ENCODE peak calls at places on chromosomes 13 and 19, in eight cellular contexts. G is kidney epithelial cell, S is HFF-Myc, N is cardiac fibroblast, R is GM12865, V is OCI-LY7, I is vagina, H is gastrocnemius medialis. L is an unnamed sample.
A peak's percentile ranks its signal among the peaks of the same experiment; 100 is the strongest.

GRCh38 chr19:34676697-34677385 is at the start of gene SCGB2B2:
- DNase-seq in G (no peak), S (peak; percentile 9), N (no peak), R (peak; percentile 80), V (peak; percentile 77), I (no peak), H (no peak), L (peak; percentile 24)

GRCh38 chr19:3868770-3869456 is at the start of gene ZFR2:
- DNase-seq in G (no peak), S (no peak), N (no peak), R (no peak), V (peak; percentile 5), I (no peak), H (no peak), L (no peak)

GRCh38 chr19:29543381-29543780 is 17.6 kb downstream of the VSTM2B start:
- DNase-seq in G (no peak), S (no peak), N (no peak), R (no peak), V (no peak), I (no peak), H (no peak), L (no peak)

GRCh38 chr19:53868091-53868891 is 608 bp downstream of the MYADM start:
- DNase-seq in G (no peak), S (no peak), N (peak; percentile 68), R (no peak), V (no peak), I (peak; percentile 90), H (no peak), L (no peak)

GRCh38 chr13:20121154-20121515 is 39.7 kb downstream of the GJA3 start:
- DNase-seq in G (no peak), S (no peak), N (no peak), R (no peak), V (no peak), I (no peak), H (no peak), L (no peak)

GRCh38 chr13:114104626-114105350 is 27.6 kb downstream of the RASA3 start:
- DNase-seq in G (no peak), S (no peak), N (no peak), R (no peak), V (no peak), I (no peak), H (no peak), L (no peak)

GRCh38 chr19:17511724-17512573 is 500 bp downstream of the PGLS start:
- DNase-seq in G (peak; percentile 35), S (peak; percentile 25), N (peak; percentile 85), R (peak; percentile 96), V (peak; percentile 80), I (peak; percentile 93), H (peak; percentile 80), L (peak; percentile 24)

GRCh38 chr19:54420383-54421168 is 5.3 kb downstream of the TTYH1 start:
- DNase-seq in G (no peak), S (no peak), N (no peak), R (no peak), V (no peak), I (no peak), H (no peak), L (no peak)

GRCh38 chr13:34864650-34865049 is 77.4 kb upstream of the NBEA start:
- DNase-seq in G (no peak), S (no peak), N (no peak), R (no peak), V (no peak), I (no peak), H (no peak), L (no peak)

GRCh38 chr13:84845875-84846619 is 953.2 kb downstream of the SLITRK6 start:
- DNase-seq in G (no peak), S (no peak), N (no peak), R (no peak), V (no peak), I (no peak), H (no peak), L (no peak)

GRCh38 chr19:5217171-5217570 is 123.4 kb downstream of the PTPRS start:
- DNase-seq in G (no peak), S (no peak), N (no peak), R (no peak), V (no peak), I (no peak), H (no peak), L (no peak)

GRCh38 chr13:77789386-77789785 is 91.9 kb downstream of the SLAIN1 start:
- DNase-seq in G (no peak), S (no peak), N (no peak), R (no peak), V (no peak), I (no peak), H (no peak), L (no peak)

GRCh38 chr19:29364224-29364726 is 151.3 kb upstream of the UQCRFS1 start:
- DNase-seq in G (no peak), S (no peak), N (no peak), R (no peak), V (no peak), I (no peak), H (no peak), L (no peak)

GRCh38 chr13:110644892-110645521 is 29.7 kb downstream of the NAXD start:
- DNase-seq in G (peak; percentile 34), S (peak; percentile 24), N (peak; percentile 28), R (peak; percentile 84), V (peak; percentile 64), I (no peak), H (peak; percentile 31), L (peak; percentile 4)
- TF ChIP-seq CTCF in G (peak; percentile 51), S (peak; percentile 33), N (peak; percentile 4), R (peak; percentile 58), V (peak; percentile 66), I (no peak), H (peak; percentile 51), L (peak; percentile 41)

DNA sequence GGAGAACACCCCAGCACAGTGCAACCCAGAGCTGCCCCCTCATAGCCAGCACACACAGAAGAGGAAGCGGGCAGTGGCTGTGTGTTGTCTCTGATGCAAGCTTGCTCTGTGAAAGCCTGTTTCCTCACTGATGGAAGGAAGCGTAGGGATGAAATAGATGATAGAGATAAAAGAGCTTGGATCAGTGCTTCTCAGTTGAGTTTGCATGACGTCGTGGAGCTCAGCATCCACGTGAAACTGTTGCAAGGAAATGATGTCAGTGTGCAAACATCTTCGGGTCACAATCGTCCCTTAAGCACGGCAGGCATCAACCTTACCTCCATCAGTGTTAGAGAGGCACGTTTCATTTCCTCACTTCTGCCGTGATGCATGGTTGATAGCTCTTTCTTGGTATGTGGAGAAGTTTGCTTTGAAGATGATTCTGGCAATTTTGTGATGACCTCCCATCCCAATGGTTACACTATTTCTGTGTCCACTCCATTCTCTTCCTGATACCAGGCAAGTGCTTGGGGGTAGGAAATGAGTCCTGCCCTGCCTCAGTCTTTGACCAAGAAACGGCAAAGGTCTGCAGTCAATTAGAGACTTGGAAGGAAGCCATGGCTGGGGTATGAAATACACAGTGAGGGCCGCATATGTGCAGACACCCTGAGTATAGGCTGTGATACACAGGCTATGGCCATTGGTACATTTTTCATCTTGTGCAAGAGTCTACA is 183.0 kb downstream of the ZNF536 start:
- DNase-seq in G (no peak), S (no peak), N (no peak), R (no peak), V (no peak), I (no peak), H (no peak), L (no peak)
- TF ChIP-seq CTCF in G (no peak), S (no peak), N (no peak), R (no peak), V (no peak), I (no peak), H (no peak), L (no peak)

DNA sequence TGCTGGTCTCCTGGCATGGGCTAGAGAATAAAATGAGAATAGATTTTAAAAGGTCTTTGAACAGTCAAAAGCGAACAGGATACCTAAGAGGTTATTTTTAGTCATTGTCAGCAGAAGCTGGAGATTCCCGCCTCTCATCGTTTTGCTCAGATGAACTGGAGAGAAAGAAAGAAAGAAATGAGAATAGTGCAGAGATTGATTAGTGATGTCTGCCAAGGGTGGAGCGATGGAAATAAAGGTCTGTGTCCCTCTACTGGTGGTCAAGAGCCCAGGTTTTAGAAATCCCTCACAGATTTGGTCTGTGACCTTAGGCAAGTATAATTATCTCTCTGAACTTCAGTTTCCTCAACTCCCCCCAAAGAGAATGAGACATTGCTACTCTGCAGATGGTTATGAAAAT is 5.4 kb downstream of the NCAN start:
- DNase-seq in G (no peak), S (no peak), N (peak; percentile 49), R (peak; percentile 75), V (peak; percentile 57), I (no peak), H (no peak), L (no peak)
- TF ChIP-seq CTCF in G (no peak), S (no peak), N (peak; percentile 7), R (peak; percentile 16), V (peak; percentile 65), I (no peak), H (no peak), L (peak; percentile 4)

DNA sequence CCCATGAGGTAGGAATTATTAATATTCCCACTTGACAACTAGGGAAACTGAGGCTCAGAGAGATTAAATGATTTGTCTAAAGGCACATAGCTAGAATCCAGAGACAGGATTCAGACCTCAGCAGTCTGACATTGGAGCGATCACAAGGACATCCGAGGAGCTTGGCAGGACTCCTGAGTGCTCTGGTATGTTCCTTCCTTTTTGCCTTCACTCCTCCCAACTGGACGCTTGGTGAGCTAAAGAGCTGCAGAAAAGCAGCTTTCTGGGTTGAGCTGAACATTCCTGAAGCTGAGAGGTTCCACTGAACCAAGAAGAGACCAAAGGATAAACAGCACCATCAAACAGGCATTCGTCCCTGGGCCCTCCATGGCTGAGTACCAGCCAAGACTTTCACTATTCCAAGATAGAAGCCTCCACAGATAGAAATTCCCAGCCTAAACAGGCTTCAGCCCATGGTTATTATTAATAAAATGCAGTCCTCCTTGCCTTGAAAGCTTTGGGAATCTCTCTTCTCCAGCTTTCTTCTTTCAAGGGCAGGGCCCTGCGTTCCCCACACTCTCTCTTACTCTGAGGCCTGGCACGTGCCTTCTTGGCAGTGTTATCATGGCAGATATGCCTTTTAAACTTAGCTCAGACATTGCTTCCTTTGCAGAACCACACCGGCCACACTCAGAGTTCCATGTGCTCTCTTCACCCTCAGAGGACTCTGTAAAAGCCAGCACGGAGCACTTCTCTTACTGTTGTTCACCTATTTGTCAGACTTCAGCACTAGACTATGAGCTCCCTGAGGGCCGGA is 97.1 kb downstream of the CYSLTR2 start:
- DNase-seq in G (no peak), S (no peak), N (peak; percentile 49), R (no peak), V (no peak), I (no peak), H (no peak), L (no peak)
- TF ChIP-seq CTCF in G (no peak), S (no peak), N (peak; percentile 23), R (no peak), V (no peak), I (no peak), H (no peak), L (peak; percentile 27)

GRCh38 chr19:9431475-9431874 is 3.9 kb downstream of the ZNF266 start:
- DNase-seq in G (no peak), S (no peak), N (peak; percentile 82), R (no peak), V (peak; percentile 33), I (no peak), H (no peak), L (no peak)
- TF ChIP-seq CTCF in G (peak; percentile 6), S (peak; percentile 30), N (peak; percentile 78), R (peak; percentile 25), V (peak; percentile 74), I (no peak), H (no peak), L (peak; percentile 52)

GRCh38 chr19:19540707-19541515 is 2.8 kb downstream of the CILP2 start:
- DNase-seq in G (no peak), S (no peak), N (peak; percentile 37), R (peak; percentile 75), V (peak; percentile 78), I (no peak), H (no peak), L (no peak)
- TF ChIP-seq CTCF in G (no peak), S (no peak), N (no peak), R (no peak), V (no peak), I (no peak), H (no peak), L (no peak)

L was measured in AG09309.